ENCODE peak calls at places on chromosomes 11 and 22, in four cellular contexts. One of them, this sample, is unnamed.

GRCh38 chr22:48796295-48797015 is 1031.2 kb downstream of the BRD1 start:
- DNase-seq in iris pigment epithelial cell: no peak
- DNase-seq in activated T-helper 9 cell treated with anti-CD3 and anti-CD28 coated beads, Interleukin-2, amount 50 U/mL, for 16 hours: no peak
- DNase-seq in EH: no peak
- DNase-seq in this sample: no peak

GRCh38 chr11:225734-226453 is 10.2 kb downstream of the SIRT3 start:
- DNase-seq in iris pigment epithelial cell: peak
- DNase-seq in activated T-helper 9 cell treated with anti-CD3 and anti-CD28 coated beads, Interleukin-2, amount 50 U/mL, for 16 hours: no peak
- DNase-seq in EH: no peak
- DNase-seq in this sample: peak

GRCh38 chr22:29116397-29117123 is 43.7 kb downstream of the KREMEN1 start:
- DNase-seq in iris pigment epithelial cell: peak
- DNase-seq in activated T-helper 9 cell treated with anti-CD3 and anti-CD28 coated beads, Interleukin-2, amount 50 U/mL, for 16 hours: no peak
- DNase-seq in EH: no peak
- DNase-seq in this sample: peak

GRCh38 chr11:62705401-62705800 is 1.8 kb downstream of the BSCL2 start:
- DNase-seq in iris pigment epithelial cell: no peak
- DNase-seq in activated T-helper 9 cell treated with anti-CD3 and anti-CD28 coated beads, Interleukin-2, amount 50 U/mL, for 16 hours: no peak
- DNase-seq in EH: no peak
- DNase-seq in this sample: no peak

GRCh38 chr11:118126082-118126838 is 26.4 kb downstream of the SCN4B start:
- DNase-seq in iris pigment epithelial cell: no peak
- DNase-seq in activated T-helper 9 cell treated with anti-CD3 and anti-CD28 coated beads, Interleukin-2, amount 50 U/mL, for 16 hours: no peak
- DNase-seq in EH: no peak
- DNase-seq in this sample: no peak

GRCh38 chr11:66080055-66080817 is 10.2 kb downstream of the PACS1 start:
- DNase-seq in iris pigment epithelial cell: peak
- DNase-seq in activated T-helper 9 cell treated with anti-CD3 and anti-CD28 coated beads, Interleukin-2, amount 50 U/mL, for 16 hours: peak
- DNase-seq in EH: peak
- DNase-seq in this sample: peak

GRCh38 chr11:61921446-61921845 is 4.1 kb upstream of the RAB3IL1 start:
- DNase-seq in iris pigment epithelial cell: no peak
- DNase-seq in activated T-helper 9 cell treated with anti-CD3 and anti-CD28 coated beads, Interleukin-2, amount 50 U/mL, for 16 hours: no peak
- DNase-seq in EH: no peak
- DNase-seq in this sample: no peak

GRCh38 chr11:117273550-117274289 is 17.4 kb upstream of the BACE1-AS start:
- DNase-seq in iris pigment epithelial cell: peak
- DNase-seq in activated T-helper 9 cell treated with anti-CD3 and anti-CD28 coated beads, Interleukin-2, amount 50 U/mL, for 16 hours: no peak
- DNase-seq in EH: peak
- DNase-seq in this sample: peak

GRCh38 chr11:61793084-61793828 is 545 bp downstream of the FEN1 start:
- DNase-seq in iris pigment epithelial cell: no peak
- DNase-seq in activated T-helper 9 cell treated with anti-CD3 and anti-CD28 coated beads, Interleukin-2, amount 50 U/mL, for 16 hours: no peak
- DNase-seq in EH: no peak
- DNase-seq in this sample: no peak

GRCh38 chr11:2675540-2675939 is 24.3 kb downstream of the KCNQ1OT1 start:
- DNase-seq in iris pigment epithelial cell: no peak
- DNase-seq in activated T-helper 9 cell treated with anti-CD3 and anti-CD28 coated beads, Interleukin-2, amount 50 U/mL, for 16 hours: no peak
- DNase-seq in EH: no peak
- DNase-seq in this sample: no peak

GRCh38 chr11:10932976-10933375 is 75.1 kb upstream of the ZBED5 start:
- DNase-seq in iris pigment epithelial cell: no peak
- DNase-seq in activated T-helper 9 cell treated with anti-CD3 and anti-CD28 coated beads, Interleukin-2, amount 50 U/mL, for 16 hours: no peak
- DNase-seq in EH: no peak
- DNase-seq in this sample: no peak

GRCh38 chr11:102630598-102631448 is 5.7 kb upstream of the MMP20 start:
- DNase-seq in iris pigment epithelial cell: no peak
- DNase-seq in activated T-helper 9 cell treated with anti-CD3 and anti-CD28 coated beads, Interleukin-2, amount 50 U/mL, for 16 hours: no peak
- DNase-seq in EH: no peak
- DNase-seq in this sample: no peak

GRCh38 chr11:10325398-10326079 is 20.7 kb downstream of the ADM start:
- DNase-seq in iris pigment epithelial cell: peak
- DNase-seq in activated T-helper 9 cell treated with anti-CD3 and anti-CD28 coated beads, Interleukin-2, amount 50 U/mL, for 16 hours: no peak
- DNase-seq in EH: peak
- DNase-seq in this sample: peak

GRCh38 chr22:37267128-37267587 is 15.2 kb upstream of the CYTH4 start:
- DNase-seq in iris pigment epithelial cell: peak
- DNase-seq in activated T-helper 9 cell treated with anti-CD3 and anti-CD28 coated beads, Interleukin-2, amount 50 U/mL, for 16 hours: peak
- DNase-seq in EH: peak
- DNase-seq in this sample: no peak

GRCh38 chr11:127485541-127485940 is 485.0 kb upstream of the KIRREL3 start:
- DNase-seq in iris pigment epithelial cell: peak
- DNase-seq in activated T-helper 9 cell treated with anti-CD3 and anti-CD28 coated beads, Interleukin-2, amount 50 U/mL, for 16 hours: no peak
- DNase-seq in EH: peak
- DNase-seq in this sample: peak

GRCh38 chr22:27745154-27745553 is 56.4 kb downstream of the MN1 start:
- DNase-seq in iris pigment epithelial cell: no peak
- DNase-seq in activated T-helper 9 cell treated with anti-CD3 and anti-CD28 coated beads, Interleukin-2, amount 50 U/mL, for 16 hours: no peak
- DNase-seq in EH: no peak
- DNase-seq in this sample: no peak

GRCh38 chr11:64286801-64287159 is 1.1 kb downstream of the GPR137 start:
- DNase-seq in iris pigment epithelial cell: no peak
- DNase-seq in activated T-helper 9 cell treated with anti-CD3 and anti-CD28 coated beads, Interleukin-2, amount 50 U/mL, for 16 hours: no peak
- DNase-seq in EH: no peak
- DNase-seq in this sample: no peak

GRCh38 chr11:88012456-88012855 is 162.8 kb downstream of the RAB38 start:
- DNase-seq in iris pigment epithelial cell: no peak
- DNase-seq in activated T-helper 9 cell treated with anti-CD3 and anti-CD28 coated beads, Interleukin-2, amount 50 U/mL, for 16 hours: no peak
- DNase-seq in EH: no peak
- DNase-seq in this sample: no peak

GRCh38 chr11:96234866-96235441 is 108.0 kb downstream of the MAML2 start:
- DNase-seq in iris pigment epithelial cell: peak
- DNase-seq in activated T-helper 9 cell treated with anti-CD3 and anti-CD28 coated beads, Interleukin-2, amount 50 U/mL, for 16 hours: no peak
- DNase-seq in EH: peak
- DNase-seq in this sample: no peak

GRCh38 chr11:129490004-129490403 is 114.4 kb downstream of the BARX2 start:
- DNase-seq in iris pigment epithelial cell: no peak
- DNase-seq in activated T-helper 9 cell treated with anti-CD3 and anti-CD28 coated beads, Interleukin-2, amount 50 U/mL, for 16 hours: no peak
- DNase-seq in EH: no peak
- DNase-seq in this sample: no peak

GRCh38 chr11:108796551-108796950 is 131.7 kb downstream of the DDX10 start:
- DNase-seq in iris pigment epithelial cell: no peak
- DNase-seq in activated T-helper 9 cell treated with anti-CD3 and anti-CD28 coated beads, Interleukin-2, amount 50 U/mL, for 16 hours: no peak
- DNase-seq in EH: no peak
- DNase-seq in this sample: no peak

GRCh38 chr11:63829823-63830489 is 9.0 kb upstream of the MARK2 start:
- DNase-seq in iris pigment epithelial cell: no peak
- DNase-seq in activated T-helper 9 cell treated with anti-CD3 and anti-CD28 coated beads, Interleukin-2, amount 50 U/mL, for 16 hours: no peak
- DNase-seq in EH: peak
- DNase-seq in this sample: no peak

GRCh38 chr22:24208012-24208749 is 26.9 kb downstream of the SUSD2 start:
- DNase-seq in iris pigment epithelial cell: peak
- DNase-seq in activated T-helper 9 cell treated with anti-CD3 and anti-CD28 coated beads, Interleukin-2, amount 50 U/mL, for 16 hours: no peak
- DNase-seq in EH: peak
- DNase-seq in this sample: peak

GRCh38 chr11:77636738-77637344 is 753 bp downstream of the CLNS1A start:
- DNase-seq in iris pigment epithelial cell: no peak
- DNase-seq in activated T-helper 9 cell treated with anti-CD3 and anti-CD28 coated beads, Interleukin-2, amount 50 U/mL, for 16 hours: no peak
- DNase-seq in EH: no peak
- DNase-seq in this sample: no peak

GRCh38 chr22:31948002-31948401 is 3.7 kb downstream of the YWHAH start:
- DNase-seq in iris pigment epithelial cell: no peak
- DNase-seq in activated T-helper 9 cell treated with anti-CD3 and anti-CD28 coated beads, Interleukin-2, amount 50 U/mL, for 16 hours: no peak
- DNase-seq in EH: no peak
- DNase-seq in this sample: no peak

GRCh38 chr22:27719033-27719341 is 82.6 kb downstream of the MN1 start:
- DNase-seq in iris pigment epithelial cell: no peak
- DNase-seq in activated T-helper 9 cell treated with anti-CD3 and anti-CD28 coated beads, Interleukin-2, amount 50 U/mL, for 16 hours: no peak
- DNase-seq in EH: no peak
- DNase-seq in this sample: no peak

GRCh38 chr22:19867617-19868016 is 12.9 kb upstream of the GNB1L start:
- DNase-seq in iris pigment epithelial cell: no peak
- DNase-seq in activated T-helper 9 cell treated with anti-CD3 and anti-CD28 coated beads, Interleukin-2, amount 50 U/mL, for 16 hours: no peak
- DNase-seq in EH: no peak
- DNase-seq in this sample: no peak